ENCODE peak calls at places on chromosomes 7 and 10, in eight cellular contexts. F is AG04450; D is prostate gland; J is heart right ventricle; S is CD8-positive, alpha-beta T cell; I is fibroblast of lung; V is SK-N-SH; T is astrocyte. R is an unnamed sample.

GRCh38 chr7:40604601-40605438 is 470.0 kb downstream of the SUGCT start:
- DNase-seq in J (peak), F (peak), D (no peak), S (no peak), V (peak), I (peak), T (peak), R (peak)

GRCh38 chr7:152108359-152108758 is 82.9 kb downstream of the GALNT11 start:
- DNase-seq in D (no peak), I (no peak), J (no peak), V (no peak), F (no peak), T (no peak), S (no peak), R (no peak)

GRCh38 chr7:131941291-131941690 is 384.9 kb upstream of the PODXL start:
- DNase-seq in S (no peak), J (no peak), F (no peak), V (no peak), I (no peak), T (no peak), D (no peak), R (no peak)

GRCh38 chr7:5296627-5297226 is 14.0 kb downstream of the SLC29A4 start:
- DNase-seq in I (no peak), J (no peak), S (peak), T (no peak), V (peak), D (peak), F (no peak), R (peak)

GRCh38 chr10:110540038-110540437 is 27.5 kb upstream of the SMC3 start:
- DNase-seq in F (no peak), V (no peak), J (no peak), D (no peak), T (no peak), I (no peak), S (no peak), R (no peak)

GRCh38 chr7:132666076-132666775 is 90.0 kb upstream of the PLXNA4 start:
- DNase-seq in F (no peak), V (no peak), S (no peak), T (no peak), J (no peak), D (no peak), I (no peak), R (peak)

GRCh38 chr10:78729366-78729765 is 339.4 kb upstream of the ZMIZ1 start:
- DNase-seq in V (no peak), J (no peak), S (no peak), D (no peak), I (no peak), F (no peak), T (no peak), R (no peak)

GRCh38 chr10:33098966-33099663 is 141.1 kb upstream of the ITGB1 start:
- DNase-seq in I (peak), F (no peak), J (no peak), S (no peak), T (peak), V (no peak), D (no peak), R (no peak)

GRCh38 chr7:6167004-6167551 is 105.3 kb downstream of the CYTH3 start:
- DNase-seq in S (no peak), T (no peak), V (peak), D (no peak), I (no peak), J (peak), F (no peak), R (no peak)

GRCh38 chr10:92304061-92304460 is 13.1 kb downstream of the MARCHF5 start:
- DNase-seq in S (no peak), J (no peak), D (no peak), I (no peak), F (no peak), V (no peak), T (no peak), R (no peak)

GRCh38 chr10:124661661-124662180 is 82.5 kb downstream of the FAM53B start:
- DNase-seq in S (no peak), V (no peak), T (no peak), I (no peak), D (no peak), F (no peak), J (no peak), R (no peak)

GRCh38 chr7:46525876-46526275 is 604.8 kb upstream of the IGFBP3 start:
- DNase-seq in T (peak), S (no peak), V (no peak), D (no peak), I (peak), J (no peak), F (no peak), R (no peak)

DNA sequence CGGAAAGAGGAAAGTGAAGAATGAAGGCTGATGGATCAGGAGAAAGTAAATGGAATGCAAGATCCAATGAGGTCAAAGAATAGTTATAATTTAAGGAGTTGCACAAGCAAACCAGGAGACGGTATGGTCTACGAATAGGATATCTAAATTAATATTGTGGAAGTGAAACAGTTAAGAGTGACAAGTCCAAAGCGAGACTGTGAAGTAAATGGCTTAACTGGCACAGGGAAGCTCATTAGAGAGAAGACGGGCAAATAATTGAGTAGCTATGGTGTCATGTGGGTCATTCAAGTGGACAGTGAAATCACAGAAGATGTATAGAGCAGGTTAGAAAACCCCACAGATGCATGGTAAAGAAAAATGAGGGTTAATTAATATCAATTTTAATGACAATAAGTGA is 3.2 kb downstream of the CYP51A1 start:
- DNase-seq in J (no peak), D (no peak), S (no peak), I (no peak), T (no peak), F (no peak), V (no peak), R (no peak)
- H3K4me3 ChIP-seq in J (no peak), D (no peak), S (no peak), I (peak), T (no peak), F (no peak), V (no peak), R (no peak)

GRCh38 chr10:49075743-49076142 is 39.6 kb downstream of the VSTM4 start:
- DNase-seq in I (no peak), D (no peak), T (no peak), S (no peak), J (no peak), F (no peak), V (no peak), R (no peak)

GRCh38 chr10:49076319-49076718 is 39.0 kb downstream of the VSTM4 start:
- DNase-seq in J (peak), F (no peak), T (no peak), I (no peak), S (no peak), D (no peak), V (no peak), R (no peak)

GRCh38 chr10:49074836-49075235 is 40.5 kb downstream of the VSTM4 start:
- DNase-seq in S (no peak), I (no peak), D (no peak), T (no peak), V (no peak), F (no peak), J (no peak), R (no peak)

GRCh38 chr10:49079072-49079471 is 36.2 kb downstream of the VSTM4 start:
- DNase-seq in J (no peak), F (no peak), S (no peak), T (no peak), D (no peak), V (no peak), I (no peak), R (no peak)

GRCh38 chr10:49076741-49077521 is 38.4 kb downstream of the VSTM4 start:
- DNase-seq in S (no peak), T (peak), J (peak), F (no peak), D (no peak), V (no peak), I (peak), R (no peak)
- H3K4me3 ChIP-seq in S (no peak), T (no peak), J (no peak), F (no peak), D (no peak), V (no peak), I (no peak), R (no peak)

GRCh38 chr10:29689001-29689400 is 54.2 kb upstream of the SVIL start:
- DNase-seq in S (no peak), J (no peak), F (no peak), I (peak), D (no peak), V (no peak), T (peak), R (no peak)

GRCh38 chr10:29692121-29692539 is 57.4 kb upstream of the SVIL start:
- DNase-seq in F (no peak), T (peak), J (no peak), S (no peak), I (peak), V (no peak), D (no peak), R (no peak)

GRCh38 chr10:29694121-29694520 is 59.4 kb upstream of the SVIL start:
- DNase-seq in J (no peak), T (no peak), D (no peak), F (no peak), S (no peak), V (no peak), I (no peak), R (no peak)

GRCh38 chr10:29688230-29688634 is 53.5 kb upstream of the SVIL start:
- DNase-seq in J (no peak), D (no peak), F (no peak), T (no peak), V (peak), S (no peak), I (peak), R (no peak)

GRCh38 chr10:29691564-29692064 is 56.8 kb upstream of the SVIL start:
- DNase-seq in F (no peak), D (no peak), T (peak), S (no peak), J (peak), V (peak), I (peak), R (no peak)
- H3K4me3 ChIP-seq in F (no peak), D (no peak), T (peak), S (no peak), J (peak), V (peak), I (no peak), R (no peak)

GRCh38 chr7:95662987-95663386 is 66.7 kb upstream of the PDK4 start:
- DNase-seq in S (no peak), D (no peak), F (no peak), J (no peak), T (no peak), I (no peak), V (no peak), R (no peak)

GRCh38 chr7:95660023-95660434 is 63.7 kb upstream of the PDK4 start:
- DNase-seq in J (no peak), I (no peak), V (no peak), T (no peak), S (no peak), D (peak), F (no peak), R (no peak)

DNA sequence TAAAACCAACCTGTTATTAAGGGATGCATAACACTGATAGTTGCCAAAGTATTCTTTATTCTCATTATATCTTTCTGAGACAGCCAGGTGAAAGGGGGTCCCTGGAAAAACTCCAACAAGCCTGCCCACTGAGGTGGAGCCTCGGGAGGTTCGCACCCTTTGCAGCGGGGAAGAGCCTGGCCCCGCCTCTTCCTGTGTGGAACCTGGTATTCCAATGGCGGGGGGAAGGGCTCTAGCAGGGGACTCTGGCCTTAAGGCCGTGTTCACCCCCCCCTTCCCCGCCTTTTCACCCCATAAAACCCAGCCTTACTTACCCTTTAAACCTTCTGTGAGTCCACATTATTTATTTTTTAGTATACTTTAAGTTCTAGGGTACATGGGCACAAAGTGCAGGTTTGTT is 62.4 kb upstream of the PDK4 start:
- DNase-seq in F (no peak), S (no peak), T (no peak), D (no peak), J (no peak), V (no peak), I (no peak), R (no peak)
- H3K4me3 ChIP-seq in F (no peak), S (no peak), T (no peak), D (no peak), J (no peak), V (no peak), I (no peak), R (no peak)

DNA sequence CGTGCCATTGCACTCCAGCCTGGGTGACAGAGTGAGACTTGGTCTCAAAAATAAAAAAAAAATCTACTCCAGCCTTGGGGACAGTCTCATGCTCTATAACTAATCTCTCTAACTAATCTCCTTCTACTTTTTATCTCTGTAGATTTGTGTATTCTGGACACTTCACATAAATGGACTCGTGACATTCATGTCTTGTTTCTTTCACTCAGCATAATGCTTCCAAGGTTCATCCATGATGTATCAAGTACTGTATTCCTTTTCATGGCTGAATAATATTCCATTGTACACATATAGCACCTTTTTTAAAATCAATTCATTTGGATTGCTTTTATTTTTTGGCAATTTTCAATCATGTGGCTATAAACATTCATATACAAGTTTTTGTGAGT is 9.8 kb upstream of the COL26A1 start:
- DNase-seq in D (no peak), I (no peak), F (no peak), V (no peak), T (no peak), J (no peak), S (no peak), R (no peak)
- H3K4me3 ChIP-seq in D (no peak), I (no peak), F (no peak), V (no peak), T (no peak), J (no peak), S (no peak), R (no peak)

GRCh38 chr7:81584667-81585066 is 185.2 kb downstream of the HGF start:
- DNase-seq in I (no peak), V (no peak), S (no peak), F (no peak), D (no peak), T (no peak), J (no peak), R (no peak)
- H3K4me3 ChIP-seq in I (no peak), V (no peak), S (no peak), F (no peak), D (no peak), T (no peak), J (no peak), R (no peak)